ENCODE peak calls at places on chromosome 18, in nine cellular contexts. B is neural progenitor cell; J is Caco-2; T is CD4-positive, alpha-beta memory T cell; W is fibroblast of lung; C is astrocyte; E is psoas muscle; O is aorta; Q is GM23248. Z is an unnamed sample. For H3K9me3, the result is how much of the 10 kb centered on the place peaks cover.

GRCh38 chr18:49546719-49547273 is 15.1 kb upstream of the LIPG start:
- DNase-seq in W (no peak), O (no peak), E (no peak), J (no peak), B (no peak), T (no peak), C (no peak), Q (no peak), Z (peak)

GRCh38 chr18:36532394-36532793 is 234.9 kb downstream of the FHOD3 start:
- DNase-seq in W (no peak), E (no peak), O (no peak), T (no peak), C (peak), J (no peak), B (no peak), Q (peak), Z (no peak)

GRCh38 chr18:2572892-2573291 is 1.5 kb downstream of the NDC80 start:
- DNase-seq in O (no peak), B (no peak), Q (peak), C (no peak), W (peak), T (no peak), J (no peak), E (no peak), Z (no peak)

GRCh38 chr18:9285604-9286003 is 49.0 kb upstream of the TWSG1 start:
- DNase-seq in C (no peak), Q (no peak), T (no peak), B (no peak), O (no peak), J (no peak), E (no peak), W (no peak), Z (no peak)

GRCh38 chr18:54606835-54607212 is 15.8 kb downstream of the DYNAP start:
- DNase-seq in T (no peak), W (no peak), C (no peak), O (no peak), J (no peak), B (no peak), Q (no peak), E (no peak), Z (no peak)

GRCh38 chr18:77776104-77776503 is 526.5 kb downstream of the GALR1 start:
- DNase-seq in B (no peak), E (no peak), O (no peak), J (no peak), T (no peak), C (no peak), Q (no peak), W (no peak), Z (no peak)

GRCh38 chr18:51278045-51278649 is 80.7 kb upstream of the MEX3C start:
- DNase-seq in Q (peak), B (peak), J (peak), E (no peak), O (no peak), T (no peak), C (no peak), W (no peak), Z (peak)

GRCh38 chr18:31648966-31649429 is 35.4 kb downstream of the B4GALT6 start:
- DNase-seq in T (no peak), Q (peak), B (no peak), O (no peak), C (peak), E (no peak), J (peak), W (peak), Z (peak)

GRCh38 chr18:80023173-80023572 is 11.1 kb upstream of the RBFA start:
- DNase-seq in T (no peak), J (no peak), C (no peak), W (no peak), O (no peak), E (no peak), Q (peak), B (peak), Z (no peak)

GRCh38 chr18:25364732-25365131 is 12.8 kb upstream of the ZNF521 start:
- DNase-seq in C (no peak), J (no peak), O (no peak), Q (no peak), B (no peak), E (no peak), T (no peak), W (no peak), Z (no peak)

GRCh38 chr18:11802586-11802985 is 48.6 kb upstream of the CHMP1B start:
- DNase-seq in J (no peak), T (no peak), E (no peak), W (no peak), B (no peak), C (no peak), Q (no peak), O (no peak), Z (no peak)

GRCh38 chr18:28995319-28995718 is 818.4 kb upstream of the CDH2 start:
- DNase-seq in Q (no peak), C (no peak), B (no peak), J (no peak), O (no peak), W (peak), T (no peak), E (no peak), Z (no peak)

GRCh38 chr18:35268811-35269210 is 21.2 kb downstream of the ZSCAN30 start:
- DNase-seq in W (no peak), B (no peak), J (no peak), O (no peak), E (no peak), Q (no peak), T (no peak), C (no peak), Z (no peak)
- H3K9me3 ChIP-seq in W (under half), B (under half), J (under half), O (under half), E (under half), Q (under half), T (under half), C (under half), Z (under half)

GRCh38 chr18:56684277-56684676 is 33.1 kb downstream of the WDR7 start:
- DNase-seq in T (no peak), Q (no peak), C (no peak), W (no peak), E (no peak), O (no peak), B (no peak), J (no peak), Z (no peak)
- H3K9me3 ChIP-seq in T (under half), Q (under half), C (under half), W (under half), E (under half), O (under half), B (under half), J (under half), Z (under half)

DNA sequence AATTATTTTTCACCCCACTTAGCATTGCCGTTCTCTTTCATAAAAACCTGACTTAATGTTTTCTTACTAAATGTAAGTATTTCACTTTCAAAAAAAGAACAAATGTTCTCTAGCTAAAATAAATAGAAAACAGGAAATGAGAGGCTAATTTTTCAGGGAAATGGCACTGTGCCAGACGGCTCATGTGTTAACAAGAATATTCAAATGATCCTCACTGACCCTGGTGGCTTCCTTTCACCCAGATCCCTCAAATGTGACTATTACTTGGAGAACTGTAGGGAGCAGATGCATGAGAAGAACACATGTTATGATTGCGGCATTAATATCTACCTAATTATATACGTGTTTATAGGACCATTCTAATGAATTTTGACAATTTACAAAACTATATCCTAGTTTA is 827.7 kb downstream of the SOCS6 start:
- DNase-seq in E (no peak), O (no peak), B (no peak), W (no peak), Q (no peak), J (no peak), C (no peak), T (no peak), Z (peak)
- H3K9me3 ChIP-seq in E (under half), O (under half), B (under half), W (under half), Q (under half), J (under half), C (under half), T (under half), Z (under half)

GRCh38 chr18:23268641-23269040 is 133.4 kb downstream of the CABLES1 start:
- DNase-seq in C (no peak), E (no peak), B (no peak), W (no peak), J (no peak), T (no peak), O (no peak), Q (no peak), Z (no peak)
- H3K9me3 ChIP-seq in C (under half), E (under half), B (under half), W (under half), J (under half), T (under half), O (under half), Q (under half), Z (under half)

DNA sequence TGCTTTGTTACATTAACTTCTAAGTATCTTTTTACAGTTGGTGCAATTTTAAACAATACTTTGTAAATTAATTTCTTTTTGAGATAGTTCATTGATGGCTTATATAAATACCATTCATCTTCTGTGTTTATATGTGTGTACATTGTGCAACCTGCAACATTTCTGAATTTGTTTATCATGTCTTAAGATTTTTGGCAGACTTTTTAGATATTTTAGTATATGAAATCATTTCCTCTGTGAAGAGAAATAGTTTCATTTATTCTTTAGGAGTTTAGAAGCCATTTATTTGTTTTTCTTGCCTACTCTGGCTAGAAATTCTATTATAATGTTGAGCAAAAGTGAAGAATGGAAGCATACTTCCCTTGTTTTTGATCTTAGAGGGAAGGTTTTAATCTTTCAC is 337.8 kb upstream of the DSEL start:
- DNase-seq in C (no peak), W (peak), E (no peak), B (no peak), J (no peak), T (no peak), O (no peak), Q (peak), Z (no peak)
- H3K9me3 ChIP-seq in C (under half), W (under half), E (under half), B (under half), J (under half), T (under half), O (under half), Q (under half), Z (under half)

GRCh38 chr18:67475673-67476072 is 40.8 kb downstream of the DSEL start:
- DNase-seq in O (no peak), C (peak), W (peak), B (no peak), Q (peak), J (no peak), E (no peak), T (no peak), Z (no peak)

GRCh38 chr18:67478249-67478648 is 38.3 kb downstream of the DSEL start:
- DNase-seq in W (peak), E (no peak), T (no peak), Q (no peak), B (no peak), O (no peak), J (no peak), C (peak), Z (no peak)

GRCh38 chr18:67477522-67477921 is 39.0 kb downstream of the DSEL start:
- DNase-seq in J (no peak), O (no peak), C (no peak), W (no peak), T (no peak), Q (no peak), E (no peak), B (no peak), Z (no peak)

DNA sequence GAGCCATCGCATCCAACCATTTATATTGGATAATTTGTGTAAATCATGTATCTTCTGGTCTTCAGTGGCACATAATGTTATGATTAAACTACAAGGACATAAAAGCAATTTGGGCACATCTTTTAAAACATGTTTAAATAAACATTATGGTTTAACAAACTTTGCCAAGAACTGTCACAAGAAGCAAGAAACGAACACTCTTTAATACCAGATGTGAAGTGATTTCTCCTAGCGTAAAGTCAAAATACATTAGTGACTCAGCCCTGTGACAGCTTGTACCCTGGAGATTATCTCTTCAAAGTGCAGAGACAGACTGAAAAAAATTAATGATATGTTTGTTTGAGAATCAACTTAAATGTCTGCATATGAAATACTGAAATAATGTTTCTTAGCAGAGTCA is 39.9 kb downstream of the DSEL start:
- DNase-seq in Q (no peak), C (peak), B (no peak), E (no peak), J (no peak), T (no peak), O (no peak), W (peak), Z (no peak)
- H3K9me3 ChIP-seq in Q (under half), C (under half), B (under half), E (under half), J (under half), T (under half), O (under half), W (under half), Z (under half)